ENCODE peak calls at places on chromosome X, in seven cellular contexts. One of them, this sample, is unnamed.

GRCh38 chrX:16807976-16808542 is 21.8 kb downstream of the TXLNG start:
- DNase-seq in hepatocyte: peak
- DNase-seq in GM23338: no peak
- DNase-seq in GM23248: peak
- DNase-seq in K562: peak
- DNase-seq in IMR-90: peak
- DNase-seq in neuronal stem cell: no peak
- DNase-seq in this sample: no peak

GRCh38 chrX:149720021-149720689 is 8.3 kb downstream of the MAGEA11 start:
- DNase-seq in hepatocyte: peak
- DNase-seq in GM23338: no peak
- DNase-seq in GM23248: no peak
- DNase-seq in K562: peak
- DNase-seq in IMR-90: no peak
- DNase-seq in neuronal stem cell: no peak
- DNase-seq in this sample: no peak

GRCh38 chrX:65677954-65678469 is 10.6 kb downstream of the MSN start:
- DNase-seq in hepatocyte: peak
- DNase-seq in GM23338: no peak
- DNase-seq in GM23248: peak
- DNase-seq in K562: no peak
- DNase-seq in IMR-90: peak
- DNase-seq in neuronal stem cell: no peak
- DNase-seq in this sample: no peak

GRCh38 chrX:22969416-22969815 is 30.3 kb upstream of the DDX53 start:
- DNase-seq in hepatocyte: no peak
- DNase-seq in GM23338: no peak
- DNase-seq in GM23248: no peak
- DNase-seq in K562: no peak
- DNase-seq in IMR-90: peak
- DNase-seq in neuronal stem cell: no peak
- DNase-seq in this sample: no peak

GRCh38 chrX:15849555-15849954 is 5.1 kb downstream of the AP1S2 start:
- DNase-seq in hepatocyte: peak
- DNase-seq in GM23338: peak
- DNase-seq in GM23248: peak
- DNase-seq in K562: peak
- DNase-seq in IMR-90: no peak
- DNase-seq in neuronal stem cell: no peak
- DNase-seq in this sample: no peak

GRCh38 chrX:37824491-37825224 is 22.7 kb downstream of the DYNLT3 start:
- DNase-seq in hepatocyte: no peak
- DNase-seq in GM23338: no peak
- DNase-seq in GM23248: no peak
- DNase-seq in K562: no peak
- DNase-seq in IMR-90: no peak
- DNase-seq in neuronal stem cell: no peak
- DNase-seq in this sample: peak

GRCh38 chrX:115251458-115252233 is 17.8 kb upstream of the LRCH2 start:
- DNase-seq in hepatocyte: no peak
- DNase-seq in GM23338: no peak
- DNase-seq in GM23248: no peak
- DNase-seq in K562: no peak
- DNase-seq in IMR-90: no peak
- DNase-seq in neuronal stem cell: no peak
- DNase-seq in this sample: no peak

GRCh38 chrX:74450803-74451449 is 29.6 kb downstream of the SLC16A2 start:
- DNase-seq in hepatocyte: peak
- DNase-seq in GM23338: no peak
- DNase-seq in GM23248: peak
- DNase-seq in K562: no peak
- DNase-seq in IMR-90: peak
- DNase-seq in neuronal stem cell: no peak
- DNase-seq in this sample: no peak

GRCh38 chrX:77493677-77494553 is 46.7 kb downstream of the FGF16 start:
- DNase-seq in hepatocyte: peak
- DNase-seq in GM23338: peak
- DNase-seq in GM23248: peak
- DNase-seq in K562: peak
- DNase-seq in IMR-90: peak
- DNase-seq in neuronal stem cell: peak
- DNase-seq in this sample: no peak

GRCh38 chrX:122582280-122582679 is 601.8 kb upstream of the GRIA3 start:
- DNase-seq in hepatocyte: no peak
- DNase-seq in GM23338: no peak
- DNase-seq in GM23248: peak
- DNase-seq in K562: no peak
- DNase-seq in IMR-90: no peak
- DNase-seq in neuronal stem cell: no peak
- DNase-seq in this sample: no peak

GRCh38 chrX:66005832-66006449 is 33.9 kb downstream of the VSIG4 start:
- DNase-seq in hepatocyte: no peak
- DNase-seq in GM23338: no peak
- DNase-seq in GM23248: no peak
- DNase-seq in K562: peak
- DNase-seq in IMR-90: no peak
- DNase-seq in neuronal stem cell: no peak
- DNase-seq in this sample: no peak

GRCh38 chrX:138709886-138710285 is 1.6 kb downstream of the FGF13 start:
- DNase-seq in hepatocyte: peak
- DNase-seq in GM23338: peak
- DNase-seq in GM23248: no peak
- DNase-seq in K562: no peak
- DNase-seq in IMR-90: no peak
- DNase-seq in neuronal stem cell: peak
- DNase-seq in this sample: no peak

GRCh38 chrX:33134164-33134563 is 77.2 kb downstream of the DMD start:
- DNase-seq in hepatocyte: no peak
- DNase-seq in GM23338: no peak
- DNase-seq in GM23248: no peak
- DNase-seq in K562: no peak
- DNase-seq in IMR-90: no peak
- DNase-seq in neuronal stem cell: no peak
- DNase-seq in this sample: no peak
- H2AFZ ChIP-seq in hepatocyte: no peak
- H2AFZ ChIP-seq in GM23338: no peak
- H2AFZ ChIP-seq in GM23248: no peak
- H2AFZ ChIP-seq in K562: no peak
- H2AFZ ChIP-seq in IMR-90: no peak
- H2AFZ ChIP-seq in neuronal stem cell: no peak
- H2AFZ ChIP-seq in this sample: peak

GRCh38 chrX:106171293-106171692 is 3.2 kb downstream of the PWWP3B start:
- DNase-seq in hepatocyte: no peak
- DNase-seq in GM23338: no peak
- DNase-seq in GM23248: no peak
- DNase-seq in K562: no peak
- DNase-seq in IMR-90: no peak
- DNase-seq in neuronal stem cell: no peak
- DNase-seq in this sample: no peak
- H2AFZ ChIP-seq in hepatocyte: no peak
- H2AFZ ChIP-seq in GM23338: no peak
- H2AFZ ChIP-seq in GM23248: no peak
- H2AFZ ChIP-seq in K562: no peak
- H2AFZ ChIP-seq in IMR-90: no peak
- H2AFZ ChIP-seq in neuronal stem cell: no peak
- H2AFZ ChIP-seq in this sample: no peak

DNA sequence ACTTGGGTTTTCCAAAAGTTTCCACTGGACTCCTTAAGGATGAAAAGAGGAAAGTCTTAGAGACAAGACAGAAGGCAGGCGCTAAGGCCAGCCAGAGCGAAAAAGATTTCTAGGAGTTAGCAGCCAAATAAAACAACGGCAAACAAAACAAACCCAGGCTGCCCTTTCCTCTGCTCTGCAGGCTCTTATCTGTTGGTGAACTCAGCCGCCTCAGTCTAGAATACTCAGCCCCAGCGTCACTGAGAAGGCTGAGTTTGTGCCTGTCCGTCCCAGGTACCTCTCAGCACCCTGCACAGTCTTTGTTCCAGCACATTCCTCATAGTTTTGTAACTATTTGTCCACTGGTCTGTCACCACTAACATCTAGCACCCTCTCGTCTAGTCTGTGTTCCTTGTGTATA is 75.6 kb upstream of the FAM9C start:
- DNase-seq in hepatocyte: peak
- DNase-seq in GM23338: no peak
- DNase-seq in GM23248: peak
- DNase-seq in K562: peak
- DNase-seq in IMR-90: peak
- DNase-seq in neuronal stem cell: no peak
- DNase-seq in this sample: no peak
- H2AFZ ChIP-seq in hepatocyte: peak
- H2AFZ ChIP-seq in GM23338: no peak
- H2AFZ ChIP-seq in GM23248: peak
- H2AFZ ChIP-seq in K562: peak
- H2AFZ ChIP-seq in IMR-90: peak
- H2AFZ ChIP-seq in neuronal stem cell: peak
- H2AFZ ChIP-seq in this sample: no peak

GRCh38 chrX:101658661-101659477 is 781 bp downstream of the ARMCX2 start:
- DNase-seq in hepatocyte: peak
- DNase-seq in GM23338: peak
- DNase-seq in GM23248: peak
- DNase-seq in K562: peak
- DNase-seq in IMR-90: peak
- DNase-seq in neuronal stem cell: peak
- DNase-seq in this sample: no peak
- H2AFZ ChIP-seq in hepatocyte: peak
- H2AFZ ChIP-seq in GM23338: no peak
- H2AFZ ChIP-seq in GM23248: peak
- H2AFZ ChIP-seq in K562: peak
- H2AFZ ChIP-seq in IMR-90: peak
- H2AFZ ChIP-seq in neuronal stem cell: peak
- H2AFZ ChIP-seq in this sample: no peak

DNA sequence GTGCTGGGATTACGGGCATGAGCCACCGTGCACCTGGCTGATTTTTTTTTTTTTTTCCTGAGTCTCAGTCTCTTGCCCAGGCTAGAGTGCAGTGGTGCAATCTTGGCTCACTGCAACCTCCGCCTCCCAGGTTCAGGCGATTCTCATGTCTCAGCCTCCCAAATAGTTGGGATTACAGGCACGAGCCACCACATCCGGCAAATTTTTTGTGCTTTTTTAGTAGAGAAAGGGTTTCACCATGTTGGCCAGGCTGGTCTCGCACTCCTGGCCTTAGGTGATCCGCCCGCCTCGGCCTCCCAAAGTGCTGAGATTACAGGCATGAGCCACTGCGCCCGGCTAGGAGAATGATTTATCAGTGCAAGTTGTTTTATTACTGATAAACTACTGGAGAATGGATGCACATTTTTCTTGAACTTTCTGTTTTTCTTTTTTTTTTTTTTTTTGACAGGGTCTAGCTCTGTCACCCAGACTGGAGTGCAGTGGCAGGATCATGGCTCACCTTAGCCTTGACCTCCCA is 39.7 kb upstream of the DHRSX start:
- DNase-seq in hepatocyte: no peak
- DNase-seq in GM23338: no peak
- DNase-seq in GM23248: no peak
- DNase-seq in K562: no peak
- DNase-seq in IMR-90: no peak
- DNase-seq in neuronal stem cell: no peak
- DNase-seq in this sample: no peak
- H2AFZ ChIP-seq in hepatocyte: no peak
- H2AFZ ChIP-seq in GM23338: no peak
- H2AFZ ChIP-seq in GM23248: no peak
- H2AFZ ChIP-seq in K562: no peak
- H2AFZ ChIP-seq in IMR-90: no peak
- H2AFZ ChIP-seq in neuronal stem cell: no peak
- H2AFZ ChIP-seq in this sample: no peak

DNA sequence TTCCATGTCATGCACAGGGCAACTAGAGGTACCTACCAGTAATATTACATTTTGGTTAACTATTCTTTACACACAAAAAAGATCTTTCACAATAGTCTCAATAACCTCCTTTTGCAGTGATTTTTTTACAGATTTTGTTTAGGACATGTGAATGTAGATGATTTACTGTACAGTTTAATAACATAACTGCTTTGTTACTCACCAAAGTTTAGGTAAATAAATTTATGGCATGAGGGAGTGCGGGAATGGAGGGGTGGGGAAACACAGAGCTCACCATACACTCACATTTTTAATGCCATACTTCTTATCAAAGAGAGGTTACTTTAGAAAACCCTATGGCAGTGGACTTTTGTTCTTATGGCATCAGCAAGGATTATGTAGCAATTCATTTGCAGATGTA is 93.1 kb upstream of the TEX13A start:
- DNase-seq in hepatocyte: no peak
- DNase-seq in GM23338: no peak
- DNase-seq in GM23248: no peak
- DNase-seq in K562: no peak
- DNase-seq in IMR-90: no peak
- DNase-seq in neuronal stem cell: no peak
- DNase-seq in this sample: no peak
- H2AFZ ChIP-seq in hepatocyte: no peak
- H2AFZ ChIP-seq in GM23338: no peak
- H2AFZ ChIP-seq in GM23248: no peak
- H2AFZ ChIP-seq in K562: no peak
- H2AFZ ChIP-seq in IMR-90: no peak
- H2AFZ ChIP-seq in neuronal stem cell: no peak
- H2AFZ ChIP-seq in this sample: no peak

DNA sequence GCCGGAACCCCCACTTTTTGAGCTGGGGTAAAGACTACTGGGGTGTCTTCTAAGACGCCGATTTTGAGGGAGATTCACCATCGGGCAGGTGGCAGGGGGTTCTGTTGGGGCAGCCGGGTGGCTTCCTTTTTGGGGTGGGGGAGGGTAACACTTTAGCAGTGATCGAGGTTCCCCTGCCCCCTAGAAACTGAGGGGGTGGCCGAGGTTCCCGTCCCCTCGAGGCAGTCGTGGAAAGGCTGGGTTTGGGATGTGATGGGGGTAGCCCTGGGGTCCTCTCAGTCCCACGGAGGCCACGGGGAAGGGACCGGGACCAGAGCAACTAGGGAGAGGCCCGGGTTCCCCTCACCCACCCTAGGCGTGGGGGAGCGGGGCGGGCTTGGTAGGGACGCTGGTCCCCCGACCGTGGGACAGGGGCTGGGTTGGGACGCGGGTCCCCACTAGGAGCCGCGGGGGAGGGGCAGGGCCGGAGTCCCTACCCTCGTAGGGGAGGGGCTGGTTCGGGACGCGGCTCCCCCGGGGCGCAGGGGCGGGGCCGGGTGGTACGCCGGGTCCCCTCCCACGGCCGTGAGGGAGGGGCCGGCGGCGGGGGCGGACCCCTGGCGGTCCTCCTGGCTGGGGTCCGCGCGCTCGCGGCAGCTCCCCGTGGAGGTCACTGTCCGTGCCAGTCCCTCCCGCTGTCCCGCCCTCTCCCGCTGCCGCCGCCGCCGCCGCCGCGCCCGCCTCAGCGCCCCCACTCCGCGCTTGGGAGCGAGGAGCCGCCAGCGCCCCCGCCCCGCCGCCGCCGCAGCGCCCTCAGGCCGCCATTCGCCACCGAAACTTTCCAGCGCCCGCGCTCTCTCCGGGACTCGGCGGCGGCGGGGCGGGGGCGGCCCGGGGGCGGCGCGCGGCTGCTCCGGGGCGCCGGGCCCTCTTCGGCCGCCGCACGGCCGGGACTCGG is at the start of gene TBL1X:
- DNase-seq in hepatocyte: peak
- DNase-seq in GM23338: peak
- DNase-seq in GM23248: peak
- DNase-seq in K562: peak
- DNase-seq in IMR-90: peak
- DNase-seq in neuronal stem cell: peak
- DNase-seq in this sample: peak
- H2AFZ ChIP-seq in hepatocyte: peak
- H2AFZ ChIP-seq in GM23338: no peak
- H2AFZ ChIP-seq in GM23248: peak
- H2AFZ ChIP-seq in K562: peak
- H2AFZ ChIP-seq in IMR-90: peak
- H2AFZ ChIP-seq in neuronal stem cell: peak
- H2AFZ ChIP-seq in this sample: peak

GRCh38 chrX:10327651-10328050 is 170.9 kb downstream of the CLCN4 start:
- DNase-seq in hepatocyte: no peak
- DNase-seq in GM23338: peak
- DNase-seq in GM23248: no peak
- DNase-seq in K562: no peak
- DNase-seq in IMR-90: peak
- DNase-seq in neuronal stem cell: peak
- DNase-seq in this sample: no peak
- H2AFZ ChIP-seq in hepatocyte: no peak
- H2AFZ ChIP-seq in GM23338: no peak
- H2AFZ ChIP-seq in GM23248: no peak
- H2AFZ ChIP-seq in K562: no peak
- H2AFZ ChIP-seq in IMR-90: no peak
- H2AFZ ChIP-seq in neuronal stem cell: peak
- H2AFZ ChIP-seq in this sample: no peak

This sample was measured in OCI-LY7.